ENCODE peak calls at places on chromosomes 12 and 14, in nine cellular contexts. One of them, this sample, is unnamed.

GRCh38 chr12:102216086-102216691 is 18.6 kb upstream of the PMCH start:
- DNase-seq in psoas muscle: no peak
- DNase-seq in GM20000: no peak
- DNase-seq in Peyer's patch: no peak
- DNase-seq in HepG2: no peak
- DNase-seq in left lung: no peak
- DNase-seq in transverse colon: no peak
- DNase-seq in fibroblast of pulmonary artery: peak; percentile 71
- DNase-seq in neural crest cell: no peak
- DNase-seq in this sample: no peak

GRCh38 chr14:69079188-69079742 is 73.7 kb downstream of the DCAF5 start:
- DNase-seq in transverse colon: no peak
- DNase-seq in Peyer's patch: no peak
- DNase-seq in GM20000: no peak
- DNase-seq in HepG2: no peak
- DNase-seq in fibroblast of pulmonary artery: peak; percentile 88
- DNase-seq in psoas muscle: no peak
- DNase-seq in neural crest cell: no peak
- DNase-seq in left lung: no peak
- DNase-seq in this sample: peak; percentile 46

GRCh38 chr12:132886529-132887477 is 602 bp downstream of the CHFR start:
- DNase-seq in Peyer's patch: no peak
- DNase-seq in psoas muscle: no peak
- DNase-seq in GM20000: no peak
- DNase-seq in left lung: peak; percentile 88
- DNase-seq in HepG2: peak; percentile 6
- DNase-seq in fibroblast of pulmonary artery: no peak
- DNase-seq in neural crest cell: no peak
- DNase-seq in transverse colon: peak; percentile 20
- DNase-seq in this sample: peak; percentile 27

GRCh38 chr12:126083931-126084330 is 1018.7 kb downstream of the AACS start:
- DNase-seq in fibroblast of pulmonary artery: no peak
- DNase-seq in HepG2: no peak
- DNase-seq in transverse colon: no peak
- DNase-seq in GM20000: no peak
- DNase-seq in left lung: no peak
- DNase-seq in neural crest cell: no peak
- DNase-seq in Peyer's patch: no peak
- DNase-seq in psoas muscle: no peak
- DNase-seq in this sample: no peak

GRCh38 chr14:102095871-102096568 is 9.2 kb upstream of the HSP90AA1 start:
- DNase-seq in HepG2: no peak
- DNase-seq in GM20000: no peak
- DNase-seq in left lung: no peak
- DNase-seq in fibroblast of pulmonary artery: no peak
- DNase-seq in psoas muscle: no peak
- DNase-seq in transverse colon: no peak
- DNase-seq in Peyer's patch: no peak
- DNase-seq in neural crest cell: no peak
- DNase-seq in this sample: no peak

GRCh38 chr14:103522028-103522581 is 525 bp downstream of the CKB start:
- DNase-seq in HepG2: no peak
- DNase-seq in transverse colon: no peak
- DNase-seq in left lung: peak; percentile 82
- DNase-seq in fibroblast of pulmonary artery: no peak
- DNase-seq in neural crest cell: no peak
- DNase-seq in psoas muscle: peak; percentile 60
- DNase-seq in GM20000: peak; percentile 64
- DNase-seq in Peyer's patch: no peak
- DNase-seq in this sample: no peak

GRCh38 chr12:27394676-27395075 is 51.9 kb upstream of the SMCO2 start:
- DNase-seq in psoas muscle: no peak
- DNase-seq in GM20000: no peak
- DNase-seq in left lung: no peak
- DNase-seq in fibroblast of pulmonary artery: no peak
- DNase-seq in transverse colon: no peak
- DNase-seq in neural crest cell: no peak
- DNase-seq in HepG2: no peak
- DNase-seq in Peyer's patch: no peak
- DNase-seq in this sample: no peak

GRCh38 chr14:29085546-29085945 is 319.0 kb downstream of the FOXG1 start:
- DNase-seq in transverse colon: no peak
- DNase-seq in psoas muscle: no peak
- DNase-seq in neural crest cell: no peak
- DNase-seq in HepG2: peak; percentile 39
- DNase-seq in GM20000: no peak
- DNase-seq in Peyer's patch: no peak
- DNase-seq in left lung: no peak
- DNase-seq in fibroblast of pulmonary artery: peak; percentile 3
- DNase-seq in this sample: peak; percentile 12

GRCh38 chr14:53458368-53458814 is 305.3 kb upstream of the DDHD1 start:
- DNase-seq in psoas muscle: no peak
- DNase-seq in Peyer's patch: no peak
- DNase-seq in HepG2: peak; percentile 96
- DNase-seq in transverse colon: no peak
- DNase-seq in left lung: no peak
- DNase-seq in neural crest cell: no peak
- DNase-seq in fibroblast of pulmonary artery: peak; percentile 69
- DNase-seq in GM20000: no peak
- DNase-seq in this sample: no peak

GRCh38 chr12:120365675-120366340 is 3.2 kb downstream of the MSI1 start:
- DNase-seq in HepG2: peak; percentile 61
- DNase-seq in transverse colon: peak; percentile 76
- DNase-seq in fibroblast of pulmonary artery: no peak
- DNase-seq in psoas muscle: no peak
- DNase-seq in Peyer's patch: no peak
- DNase-seq in GM20000: no peak
- DNase-seq in left lung: no peak
- DNase-seq in neural crest cell: no peak
- DNase-seq in this sample: no peak

GRCh38 chr12:49200882-49201594 is 12.2 kb upstream of the TUBA1A start:
- DNase-seq in left lung: no peak
- DNase-seq in HepG2: no peak
- DNase-seq in psoas muscle: no peak
- DNase-seq in neural crest cell: no peak
- DNase-seq in transverse colon: no peak
- DNase-seq in GM20000: peak; percentile 58
- DNase-seq in Peyer's patch: no peak
- DNase-seq in fibroblast of pulmonary artery: peak; percentile 94
- DNase-seq in this sample: no peak

GRCh38 chr12:107081778-107082177 is 11.6 kb downstream of the CRY1 start:
- DNase-seq in transverse colon: no peak
- DNase-seq in fibroblast of pulmonary artery: no peak
- DNase-seq in HepG2: no peak
- DNase-seq in Peyer's patch: no peak
- DNase-seq in neural crest cell: no peak
- DNase-seq in psoas muscle: no peak
- DNase-seq in left lung: no peak
- DNase-seq in GM20000: no peak
- DNase-seq in this sample: no peak

GRCh38 chr14:32087173-32087861 is 10.2 kb downstream of the ARHGAP5 start:
- DNase-seq in left lung: no peak
- DNase-seq in neural crest cell: no peak
- DNase-seq in fibroblast of pulmonary artery: peak; percentile 53
- DNase-seq in HepG2: peak; percentile 73
- DNase-seq in Peyer's patch: no peak
- DNase-seq in transverse colon: no peak
- DNase-seq in GM20000: no peak
- DNase-seq in psoas muscle: no peak
- DNase-seq in this sample: no peak

GRCh38 chr14:61694830-61695694 is at the start of gene HIF1A:
- DNase-seq in GM20000: peak; percentile 96
- DNase-seq in psoas muscle: peak; percentile 98
- DNase-seq in fibroblast of pulmonary artery: peak; percentile 100
- DNase-seq in HepG2: peak; percentile 93
- DNase-seq in transverse colon: peak; percentile 97
- DNase-seq in left lung: peak; percentile 98
- DNase-seq in neural crest cell: peak; percentile 81
- DNase-seq in Peyer's patch: peak; percentile 94
- DNase-seq in this sample: peak; percentile 96
- TF ChIP-seq CTCF in GM20000: no peak
- TF ChIP-seq CTCF in psoas muscle: no peak
- TF ChIP-seq CTCF in fibroblast of pulmonary artery: peak; percentile 40
- TF ChIP-seq CTCF in HepG2: peak; percentile 36
- TF ChIP-seq CTCF in transverse colon: no peak
- TF ChIP-seq CTCF in left lung: no peak
- TF ChIP-seq CTCF in neural crest cell: no peak
- TF ChIP-seq CTCF in Peyer's patch: no peak
- TF ChIP-seq CTCF in this sample: no peak

GRCh38 chr12:15278816-15279658 is 43.3 kb upstream of the PTPRO start:
- DNase-seq in GM20000: no peak
- DNase-seq in left lung: peak; percentile 82
- DNase-seq in HepG2: no peak
- DNase-seq in psoas muscle: peak; percentile 92
- DNase-seq in transverse colon: peak; percentile 46
- DNase-seq in Peyer's patch: no peak
- DNase-seq in fibroblast of pulmonary artery: peak; percentile 81
- DNase-seq in neural crest cell: no peak
- DNase-seq in this sample: peak; percentile 25
- TF ChIP-seq CTCF in GM20000: no peak
- TF ChIP-seq CTCF in left lung: no peak
- TF ChIP-seq CTCF in HepG2: no peak
- TF ChIP-seq CTCF in psoas muscle: no peak
- TF ChIP-seq CTCF in transverse colon: no peak
- TF ChIP-seq CTCF in Peyer's patch: no peak
- TF ChIP-seq CTCF in fibroblast of pulmonary artery: peak; percentile 10
- TF ChIP-seq CTCF in neural crest cell: no peak
- TF ChIP-seq CTCF in this sample: no peak

GRCh38 chr12:47388712-47389111 is 309.0 kb upstream of the AMIGO2 start:
- DNase-seq in left lung: no peak
- DNase-seq in GM20000: no peak
- DNase-seq in Peyer's patch: no peak
- DNase-seq in transverse colon: no peak
- DNase-seq in fibroblast of pulmonary artery: no peak
- DNase-seq in psoas muscle: no peak
- DNase-seq in HepG2: no peak
- DNase-seq in neural crest cell: no peak
- DNase-seq in this sample: no peak
- TF ChIP-seq CTCF in left lung: no peak
- TF ChIP-seq CTCF in GM20000: no peak
- TF ChIP-seq CTCF in Peyer's patch: no peak
- TF ChIP-seq CTCF in transverse colon: no peak
- TF ChIP-seq CTCF in fibroblast of pulmonary artery: no peak
- TF ChIP-seq CTCF in psoas muscle: no peak
- TF ChIP-seq CTCF in HepG2: no peak
- TF ChIP-seq CTCF in neural crest cell: no peak
- TF ChIP-seq CTCF in this sample: no peak

GRCh38 chr12:93793007-93793406 is 115.8 kb downstream of the CRADD start:
- DNase-seq in transverse colon: no peak
- DNase-seq in left lung: no peak
- DNase-seq in psoas muscle: no peak
- DNase-seq in Peyer's patch: no peak
- DNase-seq in neural crest cell: no peak
- DNase-seq in fibroblast of pulmonary artery: peak; percentile 21
- DNase-seq in HepG2: no peak
- DNase-seq in GM20000: no peak
- DNase-seq in this sample: no peak
- TF ChIP-seq CTCF in transverse colon: no peak
- TF ChIP-seq CTCF in left lung: no peak
- TF ChIP-seq CTCF in psoas muscle: no peak
- TF ChIP-seq CTCF in Peyer's patch: no peak
- TF ChIP-seq CTCF in neural crest cell: no peak
- TF ChIP-seq CTCF in fibroblast of pulmonary artery: no peak
- TF ChIP-seq CTCF in HepG2: no peak
- TF ChIP-seq CTCF in GM20000: no peak
- TF ChIP-seq CTCF in this sample: no peak

GRCh38 chr14:67704484-67705089 is 2.9 kb downstream of the RDH12 start:
- DNase-seq in Peyer's patch: no peak
- DNase-seq in GM20000: peak; percentile 69
- DNase-seq in HepG2: peak; percentile 54
- DNase-seq in left lung: no peak
- DNase-seq in psoas muscle: no peak
- DNase-seq in fibroblast of pulmonary artery: peak; percentile 77
- DNase-seq in neural crest cell: peak; percentile 30
- DNase-seq in transverse colon: no peak
- DNase-seq in this sample: peak; percentile 62
- TF ChIP-seq CTCF in Peyer's patch: peak; percentile 24
- TF ChIP-seq CTCF in GM20000: peak; percentile 70
- TF ChIP-seq CTCF in HepG2: peak; percentile 85
- TF ChIP-seq CTCF in left lung: peak; percentile 64
- TF ChIP-seq CTCF in psoas muscle: peak; percentile 70
- TF ChIP-seq CTCF in fibroblast of pulmonary artery: peak; percentile 85
- TF ChIP-seq CTCF in neural crest cell: peak; percentile 78
- TF ChIP-seq CTCF in transverse colon: peak; percentile 61
- TF ChIP-seq CTCF in this sample: peak; percentile 50

DNA sequence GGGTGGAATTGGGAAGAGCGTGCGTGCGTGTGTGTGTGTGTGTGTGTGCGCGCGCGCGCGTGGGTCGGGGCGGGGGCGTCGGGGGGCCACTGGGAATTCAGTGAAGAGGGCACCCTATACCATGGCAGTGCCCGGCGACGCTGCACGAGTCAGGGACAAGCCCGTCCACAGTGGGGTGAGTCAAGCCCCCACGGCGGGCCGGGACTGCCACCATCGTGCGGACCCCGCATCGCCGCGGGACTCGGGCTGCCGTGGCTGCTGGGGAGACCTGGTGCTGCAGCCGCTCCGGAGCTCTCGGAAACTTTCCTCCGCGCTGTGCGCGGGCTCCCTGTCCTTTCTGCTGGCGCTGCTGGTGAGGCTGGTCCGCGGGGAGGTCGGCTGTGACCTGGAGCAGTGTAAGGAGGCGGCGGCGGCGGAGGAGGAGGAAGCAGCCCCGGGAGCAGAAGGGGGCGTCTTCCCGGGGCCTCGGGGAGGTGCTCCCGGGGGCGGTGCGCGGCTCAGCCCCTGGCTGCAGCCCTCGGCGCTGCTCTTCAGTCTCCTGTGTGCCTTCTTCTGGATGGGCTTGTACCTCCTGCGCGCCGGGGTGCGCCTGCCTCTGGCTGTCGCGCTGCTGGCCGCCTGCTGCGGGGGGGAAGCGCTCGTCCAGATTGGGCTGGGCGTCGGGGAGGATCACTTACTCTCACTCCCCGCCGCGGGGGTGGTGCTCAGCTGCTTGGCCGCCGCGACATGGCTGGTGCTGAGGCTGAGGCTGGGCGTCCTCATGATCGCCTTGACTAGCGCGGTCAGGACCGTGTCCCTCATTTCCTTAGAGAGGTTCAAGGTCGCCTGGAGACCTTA is 1.0 kb downstream of the PDE3A start:
- DNase-seq in transverse colon: peak; percentile 84
- DNase-seq in Peyer's patch: no peak
- DNase-seq in psoas muscle: peak; percentile 78
- DNase-seq in fibroblast of pulmonary artery: peak; percentile 77
- DNase-seq in left lung: peak; percentile 85
- DNase-seq in GM20000: no peak
- DNase-seq in neural crest cell: peak; percentile 54
- DNase-seq in HepG2: no peak
- DNase-seq in this sample: peak; percentile 75
- TF ChIP-seq CTCF in transverse colon: peak; percentile 28
- TF ChIP-seq CTCF in Peyer's patch: no peak
- TF ChIP-seq CTCF in psoas muscle: peak; percentile 8
- TF ChIP-seq CTCF in fibroblast of pulmonary artery: peak; percentile 13
- TF ChIP-seq CTCF in left lung: no peak
- TF ChIP-seq CTCF in GM20000: no peak
- TF ChIP-seq CTCF in neural crest cell: peak; percentile 41
- TF ChIP-seq CTCF in HepG2: no peak
- TF ChIP-seq CTCF in this sample: no peak